ENCODE peak calls at places on chromosomes 11 and 22, in eight cellular contexts. D, B, P, K, R, S, U and A are unnamed samples.

GRCh38 chr11:77109236-77110019 is 6.8 kb downstream of the OMP start:
- DNase-seq in D (peak), B (no peak), P (no peak), K (no peak), R (no peak), S (no peak), U (peak), A (no peak)

GRCh38 chr22:47204002-47204979 is 441.8 kb downstream of the TBC1D22A start:
- DNase-seq in D (no peak), B (peak), P (no peak), K (no peak), R (no peak), S (no peak), U (no peak), A (no peak)

GRCh38 chr22:18110194-18110943 is at the start of gene TUBA8:
- DNase-seq in D (no peak), B (peak), P (no peak), K (no peak), R (peak), S (no peak), U (no peak), A (peak)

GRCh38 chr11:44315947-44316387 is 6.0 kb upstream of the ALX4 start:
- DNase-seq in D (no peak), B (no peak), P (peak), K (no peak), R (no peak), S (no peak), U (no peak), A (no peak)

GRCh38 chr22:24089951-24090350 is 78.8 kb downstream of the CABIN1 start:
- DNase-seq in D (no peak), B (peak), P (no peak), K (no peak), R (no peak), S (no peak), U (no peak), A (no peak)

GRCh38 chr22:32531955-32532818 is 57.6 kb downstream of the FBXO7 start:
- DNase-seq in D (no peak), B (no peak), P (no peak), K (no peak), R (peak), S (no peak), U (no peak), A (peak)

GRCh38 chr22:38172489-38173155 is 9.0 kb downstream of the PLA2G6 start:
- DNase-seq in D (peak), B (peak), P (no peak), K (no peak), R (no peak), S (no peak), U (no peak), A (no peak)

GRCh38 chr11:473415-473814 is 23.3 kb downstream of the PTDSS2 start:
- DNase-seq in D (no peak), B (no peak), P (no peak), K (no peak), R (no peak), S (no peak), U (no peak), A (no peak)

GRCh38 chr11:63839508-63840355 is 822 bp downstream of the MARK2 start:
- DNase-seq in D (peak), B (peak), P (no peak), K (peak), R (no peak), S (no peak), U (no peak), A (no peak)

GRCh38 chr11:57493507-57494503 is 21.7 kb downstream of the SLC43A1 start:
- DNase-seq in D (peak), B (peak), P (no peak), K (peak), R (peak), S (peak), U (no peak), A (no peak)

GRCh38 chr22:19942886-19943664 is 1.5 kb upstream of the TXNRD2 start:
- DNase-seq in D (peak), B (no peak), P (no peak), K (no peak), R (peak), S (no peak), U (peak), A (no peak)

GRCh38 chr22:43796567-43796966 is 15.5 kb downstream of the EFCAB6 start:
- DNase-seq in D (no peak), B (no peak), P (peak), K (no peak), R (no peak), S (peak), U (no peak), A (no peak)

GRCh38 chr11:70707821-70708220 is 309.5 kb downstream of the CTTN start:
- DNase-seq in D (no peak), B (no peak), P (no peak), K (no peak), R (no peak), S (no peak), U (no peak), A (no peak)

GRCh38 chr11:75351541-75352416 is at the start of gene ARRB1:
- DNase-seq in D (peak), B (peak), P (peak), K (peak), R (peak), S (no peak), U (no peak), A (no peak)

GRCh38 chr22:22060200-22061084 is 77.9 kb upstream of the TOP3B start:
- DNase-seq in D (peak), B (peak), P (peak), K (peak), R (peak), S (no peak), U (no peak), A (no peak)

GRCh38 chr11:72721689-72722049 is 30.5 kb downstream of the ARAP1 start:
- DNase-seq in D (no peak), B (no peak), P (no peak), K (peak), R (peak), S (no peak), U (no peak), A (no peak)

GRCh38 chr11:113372317-113372716 is 15.3 kb upstream of the ANKK1 start:
- DNase-seq in D (no peak), B (no peak), P (no peak), K (no peak), R (no peak), S (no peak), U (no peak), A (no peak)

GRCh38 chr22:46866591-46866990 is 104.1 kb downstream of the TBC1D22A start:
- DNase-seq in D (no peak), B (no peak), P (no peak), K (no peak), R (peak), S (no peak), U (no peak), A (no peak)